ENCODE peak calls at places on chromosomes 2 and 18, in five cellular contexts. T is WERI-Rb-1, Z is IMR-90, D is fibroblast of the aortic adventitia, I is breast epithelium. G is an unnamed sample.

GRCh38 chr18:51437280-51438271 is 240.1 kb upstream of the MEX3C start:
- DNase-seq in T (no peak), Z (no peak), D (no peak), I (no peak), G (no peak)

GRCh38 chr18:44673256-44673950 is 7.3 kb upstream of the SETBP1 start:
- DNase-seq in T (no peak), Z (no peak), D (no peak), I (no peak), G (no peak)

GRCh38 chr18:3794537-3795348 is 344.8 kb downstream of the TGIF1 start:
- DNase-seq in T (no peak), Z (peak), D (peak), I (no peak), G (peak)

GRCh38 chr2:240172071-240172895 is 31.8 kb upstream of the OTOS start:
- DNase-seq in T (no peak), Z (no peak), D (no peak), I (no peak), G (no peak)

GRCh38 chr2:1892529-1893250 is 148.4 kb upstream of the PXDN start:
- DNase-seq in T (peak), Z (no peak), D (no peak), I (no peak), G (no peak)

GRCh38 chr2:32647180-32647651 is 19.4 kb downstream of the TTC27 start:
- DNase-seq in T (no peak), Z (peak), D (peak), I (no peak), G (peak)

GRCh38 chr2:163469561-163469962 is 266.2 kb downstream of the FIGN start:
- DNase-seq in T (no peak), Z (no peak), D (peak), I (no peak), G (peak)

GRCh38 chr2:47083886-47084682 is 71.0 kb downstream of the STPG4 start:
- DNase-seq in T (no peak), Z (no peak), D (no peak), I (no peak), G (peak)

GRCh38 chr2:224892574-224893204 is 149.6 kb downstream of the DOCK10 start:
- DNase-seq in T (no peak), Z (no peak), D (no peak), I (no peak), G (no peak)

GRCh38 chr18:46224181-46224775 is 120.1 kb downstream of the HAUS1 start:
- DNase-seq in T (no peak), Z (no peak), D (peak), I (no peak), G (no peak)

GRCh38 chr2:27336173-27336572 is 13.3 kb upstream of the MPV17 start:
- DNase-seq in T (no peak), Z (no peak), D (no peak), I (no peak), G (no peak)

GRCh38 chr2:201984800-201985525 is 48.7 kb upstream of the FZD7 start:
- DNase-seq in T (no peak), Z (no peak), D (no peak), I (peak), G (no peak)

GRCh38 chr2:240213476-240214391 is 73.3 kb upstream of the OTOS start:
- DNase-seq in T (peak), Z (no peak), D (no peak), I (no peak), G (no peak)

GRCh38 chr2:12151716-12152115 is 405.3 kb downstream of the LPIN1 start:
- DNase-seq in T (no peak), Z (no peak), D (no peak), I (no peak), G (no peak)

GRCh38 chr2:239803102-239803763 is 221.9 kb downstream of the NDUFA10 start:
- DNase-seq in T (peak), Z (no peak), D (no peak), I (no peak), G (no peak)

GRCh38 chr18:79384151-79384807 is 11.5 kb upstream of the NFATC1 start:
- DNase-seq in T (no peak), Z (no peak), D (no peak), I (no peak), G (no peak)

GRCh38 chr2:33365264-33365663 is 111.2 kb upstream of the RASGRP3 start:
- DNase-seq in T (no peak), Z (no peak), D (no peak), I (no peak), G (no peak)

GRCh38 chr2:190838492-190838910 is 42.1 kb upstream of the GLS start:
- DNase-seq in T (no peak), Z (peak), D (peak), I (no peak), G (peak)

GRCh38 chr2:201057715-201058248 is 13.7 kb downstream of the HYCC2 start:
- DNase-seq in T (no peak), Z (no peak), D (no peak), I (no peak), G (no peak)

GRCh38 chr18:48892146-48892855 is 58.5 kb downstream of the SMAD7 start:
- DNase-seq in T (no peak), Z (no peak), D (no peak), I (no peak), G (no peak)

GRCh38 chr2:96759548-96759947 is 1.2 kb upstream of the CNNM4 start:
- DNase-seq in T (no peak), Z (no peak), D (no peak), I (no peak), G (no peak)

GRCh38 chr2:30769891-30770462 is 37.3 kb downstream of the CAPN13 start:
- DNase-seq in T (no peak), Z (no peak), D (no peak), I (no peak), G (no peak)

GRCh38 chr2:111626862-111627163 is 257.2 kb downstream of the ANAPC1 start:
- DNase-seq in T (no peak), Z (no peak), D (no peak), I (no peak), G (no peak)

GRCh38 chr2:208012449-208012848 is 12.9 kb downstream of the PLEKHM3 start:
- DNase-seq in T (no peak), Z (no peak), D (no peak), I (no peak), G (no peak)

GRCh38 chr2:15058015-15058414 is 425.5 kb downstream of the LRATD1 start:
- DNase-seq in T (no peak), Z (no peak), D (no peak), I (no peak), G (peak)

GRCh38 chr2:96501471-96501874 is 3.7 kb downstream of the NEURL3 start:
- DNase-seq in T (no peak), Z (no peak), D (no peak), I (peak), G (no peak)

GRCh38 chr2:65802298-65802942 is 370.0 kb upstream of the SPRED2 start:
- DNase-seq in T (no peak), Z (no peak), D (no peak), I (no peak), G (no peak)

GRCh38 chr2:136075466-136075865 is 42.5 kb downstream of the CXCR4 start:
- DNase-seq in T (no peak), Z (no peak), D (no peak), I (no peak), G (no peak)

GRCh38 chr2:102826904-102827303 is 65.1 kb downstream of the TMEM182 start:
- DNase-seq in T (no peak), Z (peak), D (no peak), I (no peak), G (peak)

GRCh38 chr18:23291456-23292205 is 156.3 kb downstream of the CABLES1 start:
- DNase-seq in T (no peak), Z (peak), D (peak), I (peak), G (peak)

GRCh38 chr2:119488245-119489182 is 35.8 kb downstream of the SCTR start:
- DNase-seq in T (no peak), Z (no peak), D (no peak), I (no peak), G (no peak)

GRCh38 chr2:10254373-10255188 is 48.1 kb upstream of the HPCAL1 start:
- DNase-seq in T (no peak), Z (peak), D (no peak), I (no peak), G (peak)

GRCh38 chr2:44825702-44826101 is 115.8 kb upstream of the SIX3 start:
- DNase-seq in T (no peak), Z (no peak), D (no peak), I (no peak), G (no peak)

GRCh38 chr2:84421791-84422190 is 37.3 kb downstream of the SUCLG1 start:
- DNase-seq in T (no peak), Z (no peak), D (no peak), I (no peak), G (no peak)

GRCh38 chr2:84429328-84429727 is 29.8 kb downstream of the SUCLG1 start:
- DNase-seq in T (no peak), Z (no peak), D (no peak), I (no peak), G (no peak)

GRCh38 chr2:84427235-84428138 is 31.6 kb downstream of the SUCLG1 start:
- DNase-seq in T (no peak), Z (peak), D (peak), I (no peak), G (peak)

GRCh38 chr2:84421197-84421596 is 37.9 kb downstream of the SUCLG1 start:
- DNase-seq in T (no peak), Z (no peak), D (no peak), I (no peak), G (no peak)

GRCh38 chr2:84424152-84424551 is 34.9 kb downstream of the SUCLG1 start:
- DNase-seq in T (no peak), Z (peak), D (peak), I (no peak), G (peak)
- TF ChIP-seq CTCF in T (peak), Z (peak), D (peak), I (no peak), G (peak)

GRCh38 chr2:151918308-151918707 is 90.1 kb upstream of the ARL5A start:
- DNase-seq in T (no peak), Z (no peak), D (no peak), I (no peak), G (no peak)
- H3K4me3 ChIP-seq in T (no peak), Z (no peak), D (no peak), I (no peak), G (no peak)

GRCh38 chr2:83196225-83196624 is 1262.9 kb downstream of the SUCLG1 start:
- DNase-seq in T (no peak), Z (peak), D (peak), I (no peak), G (peak)
- TF ChIP-seq CTCF in T (peak), Z (peak), D (peak), I (no peak), G (peak)

GRCh38 chr2:180653481-180653880 is 326.9 kb upstream of the UBE2E3 start:
- DNase-seq in T (no peak), Z (no peak), D (no peak), I (no peak), G (no peak)
- H3K4me3 ChIP-seq in T (no peak), Z (no peak), D (no peak), I (no peak), G (no peak)

GRCh38 chr2:218071218-218071937 is 2.3 kb downstream of the RUFY4 start:
- DNase-seq in T (no peak), Z (no peak), D (no peak), I (no peak), G (no peak)
- TF ChIP-seq CTCF in T (no peak), Z (no peak), D (no peak), I (no peak), G (no peak)

GRCh38 chr2:130837811-130838565 is 1.3 kb downstream of the ARHGEF4 start:
- DNase-seq in T (no peak), Z (no peak), D (no peak), I (no peak), G (no peak)

GRCh38 chr2:130836501-130837174 is at the start of gene ARHGEF4:
- DNase-seq in T (no peak), Z (no peak), D (no peak), I (no peak), G (no peak)

GRCh38 chr2:130835766-130836015 is 1.0 kb upstream of the ARHGEF4 start:
- DNase-seq in T (no peak), Z (no peak), D (no peak), I (no peak), G (no peak)

GRCh38 chr2:130839011-130839780 is 2.5 kb downstream of the ARHGEF4 start:
- DNase-seq in T (no peak), Z (no peak), D (no peak), I (no peak), G (no peak)

GRCh38 chr2:130837175-130837810 is 579 bp downstream of the ARHGEF4 start:
- DNase-seq in T (no peak), Z (no peak), D (no peak), I (no peak), G (no peak)
- H3K4me3 ChIP-seq in T (no peak), Z (no peak), D (no peak), I (peak), G (no peak)

DNA sequence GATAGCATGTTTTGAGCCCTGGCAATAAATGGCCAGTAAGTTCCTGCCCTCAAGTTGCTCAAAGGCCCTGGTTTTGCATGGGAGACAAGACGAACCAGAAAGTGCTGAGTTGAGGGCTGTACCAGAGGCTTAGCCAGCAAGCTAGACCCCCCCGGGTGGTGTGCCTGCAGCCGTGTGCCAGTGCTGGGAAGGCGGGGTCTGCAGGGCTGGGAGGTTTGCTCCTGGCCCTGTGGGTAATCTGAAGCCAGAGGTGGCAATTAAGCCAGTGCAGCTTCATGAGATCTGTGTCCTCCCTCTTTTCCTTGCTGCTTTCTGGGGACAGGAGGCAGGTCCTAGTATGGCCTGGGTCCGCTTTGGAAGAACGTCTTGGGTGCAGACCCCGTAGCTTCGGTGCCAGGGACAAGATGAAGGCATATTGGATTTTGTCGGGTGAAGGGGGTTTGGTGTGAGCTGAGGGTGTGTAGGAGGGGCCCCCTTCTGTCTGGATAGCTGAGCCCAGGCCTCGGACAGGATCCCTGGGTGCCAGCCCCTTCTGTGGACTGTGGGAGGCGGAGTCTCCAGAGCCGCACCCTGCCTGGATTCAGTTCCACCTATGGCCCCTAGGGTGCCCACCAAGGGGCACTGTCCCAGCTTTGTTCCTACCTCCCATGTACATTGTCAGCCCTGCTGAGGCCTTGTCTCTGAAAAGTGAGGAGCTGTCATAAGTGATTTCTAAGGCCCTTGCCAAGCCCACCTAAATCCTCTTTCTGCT is 15.6 kb downstream of the ATOH8 start:
- DNase-seq in T (peak), Z (no peak), D (no peak), I (no peak), G (no peak)
- TF ChIP-seq CTCF in T (peak), Z (peak), D (peak), I (peak), G (peak)

GRCh38 chr2:135055182-135055786 is 3.2 kb downstream of the RAB3GAP1 start:
- DNase-seq in T (no peak), Z (peak), D (peak), I (no peak), G (peak)
- H3K4me3 ChIP-seq in T (no peak), Z (no peak), D (no peak), I (no peak), G (no peak)

GRCh38 chr2:172467382-172467781 is 40.0 kb downstream of the ITGA6 start:
- DNase-seq in T (no peak), Z (no peak), D (no peak), I (no peak), G (no peak)
- TF ChIP-seq CTCF in T (peak), Z (peak), D (peak), I (no peak), G (peak)

GRCh38 chr2:219912530-219912929 is 285.1 kb downstream of the SLC4A3 start:
- DNase-seq in T (no peak), Z (peak), D (peak), I (peak), G (peak)
- H3K4me3 ChIP-seq in T (no peak), Z (no peak), D (no peak), I (peak), G (no peak)